ENCODE peak calls at places on chromosomes 1 and 21, in six cellular contexts. I, V, W, G, E and P are unnamed samples.

GRCh38 chr1:166884040-166884642 is 8.1 kb upstream of the TADA1 start:
- DNase-seq in E (peak), G (no peak), W (peak), V (peak), I (peak), P (no peak)

GRCh38 chr21:42406201-42406601 is 2.5 kb downstream of the UBASH3A start:
- DNase-seq in E (peak), I (no peak), W (no peak), G (no peak), V (peak), P (no peak)

GRCh38 chr21:33265664-33266049 is 510 bp upstream of the IL10RB start:
- DNase-seq in W (no peak), V (peak), I (no peak), E (peak), G (no peak), P (no peak)

GRCh38 chr1:20380616-20381035 is 90.0 kb downstream of the VWA5B1 start:
- DNase-seq in I (no peak), V (peak), G (no peak), W (no peak), E (no peak), P (no peak)

GRCh38 chr1:232655041-232655745 is 25.3 kb upstream of the SIPA1L2 start:
- DNase-seq in G (no peak), W (no peak), I (no peak), E (no peak), V (no peak), P (no peak)

GRCh38 chr1:246032111-246032551 is 474.9 kb downstream of the SMYD3 start:
- DNase-seq in W (no peak), E (no peak), V (no peak), G (no peak), I (no peak), P (no peak)

GRCh38 chr21:15993951-15994350 is 264.2 kb downstream of the USP25 start:
- DNase-seq in V (no peak), E (no peak), G (no peak), W (no peak), I (no peak), P (no peak)

GRCh38 chr1:221169447-221169889 is 290.2 kb downstream of the HLX start:
- DNase-seq in W (no peak), V (no peak), I (no peak), G (no peak), E (no peak), P (no peak)

GRCh38 chr1:17923684-17924083 is 168.6 kb downstream of the ACTL8 start:
- DNase-seq in V (no peak), E (no peak), I (no peak), W (no peak), G (peak), P (no peak)

GRCh38 chr1:59232209-59232608 is 64.7 kb upstream of the FGGY start:
- DNase-seq in W (no peak), V (no peak), E (no peak), I (no peak), G (no peak), P (no peak)

GRCh38 chr1:18093646-18094045 is 14.0 kb upstream of the IGSF21 start:
- DNase-seq in V (no peak), G (no peak), E (no peak), I (no peak), W (no peak), P (no peak)

GRCh38 chr1:240337795-240338194 is 246.1 kb downstream of the FMN2 start:
- DNase-seq in I (no peak), V (peak), W (no peak), G (no peak), E (no peak), P (no peak)

GRCh38 chr1:11797525-11798216 is 8.1 kb downstream of the MTHFR start:
- DNase-seq in W (no peak), G (no peak), E (no peak), I (no peak), V (peak), P (no peak)

GRCh38 chr1:5999711-6000443 is 7.7 kb upstream of the NPHP4 start:
- DNase-seq in G (peak), E (no peak), W (no peak), I (no peak), V (peak), P (no peak)

GRCh38 chr1:18948048-18948912 is 8.2 kb downstream of the IFFO2 start:
- DNase-seq in I (no peak), V (peak), E (peak), W (no peak), G (no peak), P (no peak)

GRCh38 chr21:35831230-35831629 is 229.1 kb downstream of the SETD4 start:
- DNase-seq in G (no peak), V (no peak), W (no peak), E (no peak), I (no peak), P (no peak)

GRCh38 chr1:31795801-31796621 is 19.8 kb downstream of the SPOCD1 start:
- DNase-seq in I (no peak), W (peak), V (peak), G (peak), E (no peak), P (no peak)

GRCh38 chr1:86757272-86757984 is 53.1 kb downstream of the SH3GLB1 start:
- DNase-seq in I (no peak), W (no peak), E (no peak), V (peak), G (no peak), P (no peak)

GRCh38 chr1:85274969-85275453 is 1.4 kb downstream of the BCL10 start:
- DNase-seq in I (no peak), E (no peak), V (no peak), W (no peak), G (no peak), P (no peak)

GRCh38 chr1:207282496-207283380 is 38.7 kb upstream of the CD55 start:
- DNase-seq in I (no peak), E (no peak), V (no peak), G (no peak), W (no peak), P (no peak)

GRCh38 chr1:44672956-44673674 is 1.2 kb downstream of the TMEM53 start:
- DNase-seq in V (no peak), E (no peak), I (no peak), G (no peak), W (peak), P (no peak)

GRCh38 chr1:116152950-116153691 is 41.9 kb downstream of the MAB21L3 start:
- DNase-seq in E (no peak), G (no peak), I (no peak), V (no peak), W (no peak), P (peak)

GRCh38 chr1:223332997-223333396 is 31.0 kb downstream of the SUSD4 start:
- DNase-seq in W (no peak), I (no peak), V (no peak), G (no peak), E (no peak), P (no peak)

GRCh38 chr1:10033359-10033845 is 644 bp downstream of the UBE4B start:
- DNase-seq in E (no peak), W (no peak), V (peak), G (no peak), I (peak), P (no peak)

GRCh38 chr1:160046494-160047115 is 14.8 kb upstream of the PIGM start:
- DNase-seq in I (no peak), V (peak), W (no peak), E (peak), G (no peak), P (peak)

GRCh38 chr1:231583376-231583775 is 43.2 kb upstream of the DISC1 start:
- DNase-seq in I (no peak), G (no peak), E (no peak), W (no peak), V (no peak), P (no peak)
- TF ChIP-seq CTCF in I (no peak), G (no peak), E (no peak), W (no peak), V (no peak), P (no peak)

DNA sequence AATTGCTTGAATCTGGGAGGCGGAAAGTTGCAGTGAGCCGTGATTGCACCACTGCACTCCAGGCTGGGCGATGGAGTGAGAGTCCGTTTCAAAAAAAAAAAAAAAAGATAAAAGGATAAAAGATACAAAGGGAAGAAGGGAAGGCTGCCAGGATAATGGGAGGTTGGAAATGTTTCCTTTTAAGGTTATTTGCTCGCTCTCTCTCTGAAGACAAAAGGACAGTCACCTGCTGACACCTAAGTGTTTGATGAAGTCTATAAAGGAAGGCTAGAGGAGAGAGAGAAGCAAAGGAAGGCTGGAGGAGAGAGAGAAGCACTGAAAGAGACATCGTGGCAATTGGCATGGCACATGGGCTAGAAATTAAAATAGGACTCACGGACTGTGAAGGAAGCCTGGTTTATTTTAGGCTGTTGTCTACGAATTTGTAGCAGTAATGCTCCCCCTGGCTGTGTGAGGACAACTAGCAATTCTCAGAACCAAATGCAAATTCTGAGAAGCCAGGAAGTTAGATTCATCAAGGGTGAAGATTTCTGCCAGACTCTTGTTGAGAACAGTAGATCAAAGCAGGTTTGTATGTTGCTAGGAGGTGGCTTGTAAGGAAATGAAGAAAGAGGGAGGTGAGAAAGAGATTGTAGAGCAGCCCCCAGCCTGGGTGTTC is 154.2 kb downstream of the ZP4 start:
- DNase-seq in I (no peak), V (no peak), G (no peak), W (no peak), E (no peak), P (no peak)
- TF ChIP-seq CTCF in I (peak), V (peak), G (no peak), W (no peak), E (no peak), P (no peak)

GRCh38 chr1:109273570-109274288 is 9.2 kb downstream of the PSRC1 start:
- DNase-seq in E (no peak), V (no peak), I (no peak), G (peak), W (no peak), P (no peak)

GRCh38 chr1:109277434-109278204 is 5.3 kb downstream of the PSRC1 start:
- DNase-seq in V (peak), E (peak), W (peak), G (peak), I (peak), P (peak)

GRCh38 chr1:109272831-109273547 is 10.0 kb downstream of the PSRC1 start:
- DNase-seq in W (no peak), E (no peak), G (peak), I (no peak), V (no peak), P (no peak)

GRCh38 chr1:109274533-109275476 is 8.1 kb downstream of the PSRC1 start:
- DNase-seq in G (peak), V (peak), E (no peak), I (peak), W (peak), P (peak)

GRCh38 chr1:109275706-109276345 is 7.1 kb downstream of the PSRC1 start:
- DNase-seq in V (no peak), W (no peak), G (peak), E (no peak), I (no peak), P (no peak)
- TF ChIP-seq CTCF in V (no peak), W (no peak), G (no peak), E (no peak), I (no peak), P (no peak)

GRCh38 chr1:35567947-35568558 is 5.1 kb upstream of the TFAP2E start:
- DNase-seq in W (no peak), V (no peak), I (no peak), E (no peak), G (no peak), P (no peak)

GRCh38 chr1:35569956-35570355 is 3.2 kb upstream of the TFAP2E start:
- DNase-seq in V (no peak), I (no peak), G (no peak), E (no peak), W (no peak), P (no peak)

GRCh38 chr1:35570589-35571137 is 2.5 kb upstream of the TFAP2E start:
- DNase-seq in I (no peak), E (no peak), V (no peak), G (no peak), W (no peak), P (no peak)

GRCh38 chr1:35571263-35571662 is 1.9 kb upstream of the TFAP2E start:
- DNase-seq in W (no peak), I (no peak), E (no peak), V (no peak), G (peak), P (no peak)

DNA sequence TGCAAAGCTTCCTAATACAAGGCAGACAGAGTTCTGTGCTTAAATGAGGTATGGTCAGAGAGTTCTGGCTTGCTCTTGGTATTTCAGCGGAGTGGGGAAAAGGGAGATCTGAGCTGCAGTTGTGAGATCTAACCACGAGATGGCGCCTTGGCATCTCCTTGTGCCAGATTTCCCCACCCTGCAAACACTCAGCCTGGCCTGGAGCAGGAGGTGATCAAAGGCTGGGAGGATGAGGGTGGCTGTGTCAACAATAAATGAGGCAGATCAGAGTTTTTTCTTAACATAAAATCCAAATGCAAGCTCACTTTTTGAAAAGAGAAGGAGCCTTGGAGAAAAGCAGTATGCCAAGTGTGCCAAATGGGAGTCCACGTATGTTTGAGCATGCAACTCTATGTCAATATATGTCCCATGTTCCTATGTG is 4.1 kb upstream of the TFAP2E start:
- DNase-seq in W (peak), E (peak), I (peak), G (peak), V (peak), P (no peak)
- TF ChIP-seq CTCF in W (peak), E (peak), I (peak), G (peak), V (peak), P (peak)

GRCh38 chr21:43646550-43647260 is 12.6 kb downstream of the HSF2BP start:
- DNase-seq in G (peak), V (peak), W (peak), I (peak), E (peak), P (peak)

GRCh38 chr21:43644609-43645008 is 14.7 kb downstream of the HSF2BP start:
- DNase-seq in V (no peak), I (no peak), E (no peak), W (no peak), G (no peak), P (no peak)

GRCh38 chr21:43643193-43643592 is 16.1 kb downstream of the HSF2BP start:
- DNase-seq in I (no peak), V (no peak), E (no peak), W (no peak), G (no peak), P (no peak)

GRCh38 chr21:43645987-43646386 is 13.3 kb downstream of the HSF2BP start:
- DNase-seq in W (no peak), I (no peak), E (no peak), V (no peak), G (no peak), P (no peak)

GRCh38 chr21:43645414-43645891 is 13.8 kb downstream of the HSF2BP start:
- DNase-seq in V (peak), G (no peak), W (no peak), E (no peak), I (no peak), P (no peak)
- TF ChIP-seq CTCF in V (peak), G (peak), W (peak), E (no peak), I (peak), P (peak)

DNA sequence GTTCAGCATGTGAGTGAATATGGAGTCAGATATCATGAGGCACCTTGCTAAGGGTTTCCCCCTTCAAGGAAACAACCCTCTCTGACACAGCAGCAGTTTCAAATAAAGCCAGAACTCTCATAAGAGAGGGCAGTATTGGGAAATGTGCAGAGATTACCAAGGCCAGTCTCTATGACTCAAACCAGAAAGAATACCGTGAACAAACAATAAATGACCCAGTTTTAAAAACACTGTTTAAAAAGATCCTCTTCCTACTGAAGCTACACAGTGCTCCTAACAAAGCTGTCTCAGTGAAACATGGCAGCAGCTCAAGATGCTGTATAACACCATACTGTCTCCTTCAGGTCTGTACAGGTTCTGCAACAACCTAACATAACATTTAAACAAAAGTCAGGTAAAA is 102.6 kb downstream of the KIAA0319L start:
- DNase-seq in I (no peak), E (no peak), G (no peak), V (no peak), W (no peak), P (no peak)
- TF ChIP-seq CTCF in I (no peak), E (no peak), G (no peak), V (no peak), W (no peak), P (no peak)

DNA sequence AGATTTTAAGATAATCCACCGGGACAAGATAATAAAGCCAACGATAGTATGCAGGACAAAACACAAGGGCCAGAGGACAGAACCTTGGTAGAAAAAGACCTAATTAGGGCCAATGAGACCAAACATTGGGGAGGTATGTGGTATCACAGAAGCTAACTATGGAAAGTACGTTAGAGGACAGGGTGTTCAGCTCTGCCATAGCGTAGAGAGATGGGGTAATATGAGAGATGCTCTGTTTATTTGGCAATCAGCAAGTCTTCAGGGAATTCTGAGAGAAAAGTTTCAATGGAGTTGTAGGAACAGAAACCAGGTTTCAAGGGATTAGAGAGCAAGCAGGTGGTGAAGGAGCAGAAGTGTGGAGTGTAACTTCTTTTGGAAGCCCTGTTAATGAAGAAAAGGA is 23.9 kb downstream of the EEIG2 start:
- DNase-seq in W (no peak), E (no peak), G (no peak), V (no peak), I (no peak), P (no peak)
- TF ChIP-seq CTCF in W (no peak), E (no peak), G (no peak), V (no peak), I (no peak), P (no peak)